ENCODE peak calls at places on chromosomes 12 and 14, in five cellular contexts. One of them, this sample, is unnamed.

GRCh38 chr12:54370218-54370730 is 6.0 kb upstream of the GPR84 start:
- DNase-seq in heart right ventricle: peak
- DNase-seq in sigmoid colon: peak
- DNase-seq in fibroblast of the aortic adventitia: peak
- DNase-seq in OCI-LY7: no peak
- DNase-seq in this sample: no peak

GRCh38 chr12:117363953-117364486 is 2.6 kb upstream of the NOS1 start:
- DNase-seq in fibroblast of the aortic adventitia: no peak
- DNase-seq in sigmoid colon: no peak
- DNase-seq in heart right ventricle: no peak
- DNase-seq in OCI-LY7: no peak
- DNase-seq in this sample: no peak

GRCh38 chr14:94161087-94161486 is 13.0 kb upstream of the PPP4R4 start:
- DNase-seq in OCI-LY7: no peak
- DNase-seq in fibroblast of the aortic adventitia: no peak
- DNase-seq in sigmoid colon: no peak
- DNase-seq in heart right ventricle: no peak
- DNase-seq in this sample: no peak

GRCh38 chr12:50520808-50521207 is 16.0 kb downstream of the DIP2B start:
- DNase-seq in OCI-LY7: no peak
- DNase-seq in fibroblast of the aortic adventitia: peak
- DNase-seq in sigmoid colon: peak
- DNase-seq in heart right ventricle: no peak
- DNase-seq in this sample: peak

GRCh38 chr12:27192118-27192802 is 51.8 kb upstream of the STK38L start:
- DNase-seq in sigmoid colon: no peak
- DNase-seq in OCI-LY7: no peak
- DNase-seq in heart right ventricle: no peak
- DNase-seq in fibroblast of the aortic adventitia: no peak
- DNase-seq in this sample: no peak

GRCh38 chr12:57637364-57637763 is 4.4 kb upstream of the B4GALNT1 start:
- DNase-seq in OCI-LY7: peak
- DNase-seq in sigmoid colon: no peak
- DNase-seq in heart right ventricle: no peak
- DNase-seq in fibroblast of the aortic adventitia: no peak
- DNase-seq in this sample: no peak

GRCh38 chr12:129704232-129704830 is 199.5 kb downstream of the TMEM132D start:
- DNase-seq in OCI-LY7: no peak
- DNase-seq in sigmoid colon: no peak
- DNase-seq in heart right ventricle: no peak
- DNase-seq in fibroblast of the aortic adventitia: no peak
- DNase-seq in this sample: no peak

GRCh38 chr12:12353807-12354206 is 3.1 kb upstream of the BORCS5 start:
- DNase-seq in OCI-LY7: no peak
- DNase-seq in heart right ventricle: no peak
- DNase-seq in fibroblast of the aortic adventitia: no peak
- DNase-seq in sigmoid colon: no peak
- DNase-seq in this sample: no peak

GRCh38 chr12:40650038-40650704 is 42.1 kb upstream of the CNTN1 start:
- DNase-seq in OCI-LY7: no peak
- DNase-seq in heart right ventricle: no peak
- DNase-seq in sigmoid colon: no peak
- DNase-seq in fibroblast of the aortic adventitia: no peak
- DNase-seq in this sample: no peak

GRCh38 chr14:94601961-94602391 is 10.2 kb upstream of the SERPINA3 start:
- DNase-seq in sigmoid colon: peak
- DNase-seq in fibroblast of the aortic adventitia: peak
- DNase-seq in OCI-LY7: no peak
- DNase-seq in heart right ventricle: peak
- DNase-seq in this sample: peak

GRCh38 chr14:104425171-104425681 is 154.3 kb upstream of the C14orf180 start:
- DNase-seq in fibroblast of the aortic adventitia: no peak
- DNase-seq in heart right ventricle: no peak
- DNase-seq in sigmoid colon: peak
- DNase-seq in OCI-LY7: no peak
- DNase-seq in this sample: no peak

GRCh38 chr12:124496584-124496983 is 70.8 kb downstream of the NCOR2 start:
- DNase-seq in fibroblast of the aortic adventitia: no peak
- DNase-seq in sigmoid colon: no peak
- DNase-seq in heart right ventricle: peak
- DNase-seq in OCI-LY7: peak
- DNase-seq in this sample: no peak

GRCh38 chr12:67145692-67146091 is 123.5 kb upstream of the CAND1 start:
- DNase-seq in heart right ventricle: no peak
- DNase-seq in sigmoid colon: no peak
- DNase-seq in OCI-LY7: no peak
- DNase-seq in fibroblast of the aortic adventitia: no peak
- DNase-seq in this sample: no peak

GRCh38 chr12:54572881-54573280 is 15.6 kb downstream of the PPP1R1A start:
- DNase-seq in heart right ventricle: no peak
- DNase-seq in OCI-LY7: no peak
- DNase-seq in fibroblast of the aortic adventitia: no peak
- DNase-seq in sigmoid colon: no peak
- DNase-seq in this sample: no peak

GRCh38 chr12:95998611-95999300 is 2.6 kb upstream of the HAL start:
- DNase-seq in sigmoid colon: no peak
- DNase-seq in heart right ventricle: no peak
- DNase-seq in fibroblast of the aortic adventitia: peak
- DNase-seq in OCI-LY7: peak
- DNase-seq in this sample: peak

GRCh38 chr12:100484891-100485511 is 11.3 kb downstream of the NR1H4 start:
- DNase-seq in heart right ventricle: no peak
- DNase-seq in fibroblast of the aortic adventitia: no peak
- DNase-seq in sigmoid colon: no peak
- DNase-seq in OCI-LY7: no peak
- DNase-seq in this sample: no peak

GRCh38 chr14:100022772-100023451 is 42.3 kb upstream of the EVL start:
- DNase-seq in OCI-LY7: no peak
- DNase-seq in fibroblast of the aortic adventitia: peak
- DNase-seq in sigmoid colon: peak
- DNase-seq in heart right ventricle: no peak
- DNase-seq in this sample: no peak

GRCh38 chr12:13383379-13383778 is 186.9 kb downstream of the EMP1 start:
- DNase-seq in OCI-LY7: no peak
- DNase-seq in heart right ventricle: no peak
- DNase-seq in fibroblast of the aortic adventitia: no peak
- DNase-seq in sigmoid colon: no peak
- DNase-seq in this sample: no peak

GRCh38 chr14:38880643-38881567 is 222.1 kb downstream of the SEC23A start:
- DNase-seq in sigmoid colon: no peak
- DNase-seq in heart right ventricle: no peak
- DNase-seq in OCI-LY7: no peak
- DNase-seq in fibroblast of the aortic adventitia: no peak
- DNase-seq in this sample: no peak

GRCh38 chr14:51297066-51297465 is 57.0 kb downstream of the TMX1 start:
- DNase-seq in heart right ventricle: no peak
- DNase-seq in fibroblast of the aortic adventitia: no peak
- DNase-seq in sigmoid colon: no peak
- DNase-seq in OCI-LY7: no peak
- DNase-seq in this sample: no peak

GRCh38 chr12:63264629-63265028 is 113.6 kb upstream of the AVPR1A start:
- DNase-seq in fibroblast of the aortic adventitia: no peak
- DNase-seq in sigmoid colon: no peak
- DNase-seq in OCI-LY7: no peak
- DNase-seq in heart right ventricle: no peak
- DNase-seq in this sample: no peak

GRCh38 chr12:113961921-113962710 is 4.0 kb downstream of the RBM19 start:
- DNase-seq in OCI-LY7: no peak
- DNase-seq in fibroblast of the aortic adventitia: peak
- DNase-seq in heart right ventricle: no peak
- DNase-seq in sigmoid colon: no peak
- DNase-seq in this sample: no peak

GRCh38 chr12:11731455-11731854 is 82.0 kb downstream of the ETV6 start:
- DNase-seq in heart right ventricle: no peak
- DNase-seq in OCI-LY7: no peak
- DNase-seq in fibroblast of the aortic adventitia: peak
- DNase-seq in sigmoid colon: no peak
- DNase-seq in this sample: no peak

GRCh38 chr14:74712499-74713394 is at the start of the genes AREL1 and FCF1:
- DNase-seq in fibroblast of the aortic adventitia: peak
- DNase-seq in heart right ventricle: peak
- DNase-seq in OCI-LY7: peak
- DNase-seq in sigmoid colon: peak
- DNase-seq in this sample: peak

GRCh38 chr12:103422328-103422727 is 73.4 kb downstream of the C12orf42 start:
- DNase-seq in fibroblast of the aortic adventitia: no peak
- DNase-seq in OCI-LY7: no peak
- DNase-seq in sigmoid colon: no peak
- DNase-seq in heart right ventricle: no peak
- DNase-seq in this sample: no peak

GRCh38 chr12:89468648-89469326 is 55.8 kb downstream of the GALNT4 start:
- DNase-seq in OCI-LY7: peak
- DNase-seq in sigmoid colon: no peak
- DNase-seq in fibroblast of the aortic adventitia: no peak
- DNase-seq in heart right ventricle: no peak
- DNase-seq in this sample: no peak

GRCh38 chr12:89603678-89604077 is 77.8 kb upstream of the POC1B start:
- DNase-seq in heart right ventricle: no peak
- DNase-seq in sigmoid colon: no peak
- DNase-seq in OCI-LY7: no peak
- DNase-seq in fibroblast of the aortic adventitia: no peak
- DNase-seq in this sample: no peak

GRCh38 chr12:51590347-51591019 is 550 bp upstream of the SCN8A start:
- DNase-seq in sigmoid colon: no peak
- DNase-seq in heart right ventricle: peak
- DNase-seq in fibroblast of the aortic adventitia: peak
- DNase-seq in OCI-LY7: peak
- DNase-seq in this sample: peak

GRCh38 chr12:117282490-117282889 is 78.9 kb downstream of the NOS1 start:
- DNase-seq in fibroblast of the aortic adventitia: no peak
- DNase-seq in sigmoid colon: no peak
- DNase-seq in heart right ventricle: no peak
- DNase-seq in OCI-LY7: no peak
- DNase-seq in this sample: no peak

GRCh38 chr14:57736391-57736790 is 129.5 kb downstream of the SLC35F4 start:
- DNase-seq in sigmoid colon: no peak
- DNase-seq in heart right ventricle: no peak
- DNase-seq in fibroblast of the aortic adventitia: no peak
- DNase-seq in OCI-LY7: no peak
- DNase-seq in this sample: no peak

GRCh38 chr12:14883663-14884062 is 2.0 kb downstream of the MGP start:
- DNase-seq in OCI-LY7: no peak
- DNase-seq in fibroblast of the aortic adventitia: no peak
- DNase-seq in sigmoid colon: no peak
- DNase-seq in heart right ventricle: no peak
- DNase-seq in this sample: no peak

GRCh38 chr12:5861426-5861825 is 83.6 kb downstream of the ANO2 start:
- DNase-seq in sigmoid colon: no peak
- DNase-seq in fibroblast of the aortic adventitia: no peak
- DNase-seq in OCI-LY7: no peak
- DNase-seq in heart right ventricle: no peak
- DNase-seq in this sample: no peak

DNA sequence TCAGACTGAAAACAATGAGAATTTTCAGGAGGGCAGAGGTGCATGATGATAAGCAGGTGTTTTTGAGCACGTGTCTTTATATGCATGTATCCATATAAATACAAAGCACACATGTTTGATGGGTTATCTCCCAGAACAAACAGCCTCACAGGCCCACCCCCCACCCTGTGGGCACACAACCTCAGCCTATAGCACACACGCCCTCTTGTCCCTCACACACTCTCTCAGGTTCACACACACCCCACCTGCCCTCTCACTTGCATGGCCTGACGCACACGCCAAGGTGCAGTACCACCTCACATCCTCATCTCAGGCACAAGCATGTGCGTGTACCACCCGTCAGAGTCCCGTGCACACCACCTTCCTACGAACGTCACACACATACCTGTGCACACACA is 8.5 kb upstream of the KRT8 start:
- DNase-seq in heart right ventricle: no peak
- DNase-seq in sigmoid colon: no peak
- DNase-seq in OCI-LY7: no peak
- DNase-seq in fibroblast of the aortic adventitia: no peak
- DNase-seq in this sample: no peak
- TF ChIP-seq CTCF in heart right ventricle: no peak
- TF ChIP-seq CTCF in sigmoid colon: no peak
- TF ChIP-seq CTCF in OCI-LY7: no peak
- TF ChIP-seq CTCF in fibroblast of the aortic adventitia: no peak
- TF ChIP-seq CTCF in this sample: no peak

DNA sequence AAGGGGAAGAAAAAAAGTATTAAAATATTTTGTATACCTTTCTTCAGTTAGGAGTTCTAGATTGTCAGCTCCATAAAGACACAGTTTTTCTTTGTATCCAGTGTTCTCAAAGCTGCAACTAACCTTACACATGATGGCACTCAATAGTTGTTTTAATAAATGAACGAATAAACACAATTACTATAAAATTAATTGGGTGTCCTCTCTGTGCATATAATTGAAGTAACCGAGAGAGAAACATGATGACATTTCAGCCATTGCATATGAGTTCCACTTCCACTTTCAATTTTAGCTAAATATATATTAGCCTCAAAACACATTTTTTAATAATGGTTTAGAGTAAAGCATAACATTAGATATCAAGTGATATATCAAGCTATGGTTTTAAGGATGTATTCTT is 671.2 kb downstream of the LRFN5 start:
- DNase-seq in sigmoid colon: no peak
- DNase-seq in heart right ventricle: no peak
- DNase-seq in fibroblast of the aortic adventitia: no peak
- DNase-seq in OCI-LY7: peak
- DNase-seq in this sample: no peak
- H3K4me3 ChIP-seq in sigmoid colon: no peak
- H3K4me3 ChIP-seq in heart right ventricle: no peak
- H3K4me3 ChIP-seq in fibroblast of the aortic adventitia: no peak
- H3K4me3 ChIP-seq in OCI-LY7: no peak
- H3K4me3 ChIP-seq in this sample: no peak

GRCh38 chr12:39144613-39145061 is 239.2 kb upstream of the CPNE8 start:
- DNase-seq in OCI-LY7: no peak
- DNase-seq in sigmoid colon: peak
- DNase-seq in heart right ventricle: no peak
- DNase-seq in fibroblast of the aortic adventitia: no peak
- DNase-seq in this sample: no peak

GRCh38 chr12:39145175-39145999 is 240.0 kb upstream of the CPNE8 start:
- DNase-seq in sigmoid colon: peak
- DNase-seq in fibroblast of the aortic adventitia: peak
- DNase-seq in OCI-LY7: no peak
- DNase-seq in heart right ventricle: peak
- DNase-seq in this sample: peak
- TF ChIP-seq CTCF in sigmoid colon: peak
- TF ChIP-seq CTCF in fibroblast of the aortic adventitia: peak
- TF ChIP-seq CTCF in OCI-LY7: peak
- TF ChIP-seq CTCF in heart right ventricle: no peak
- TF ChIP-seq CTCF in this sample: peak

GRCh38 chr12:101969-102878 is 35.7 kb downstream of the IQSEC3 start:
- DNase-seq in heart right ventricle: no peak
- DNase-seq in OCI-LY7: peak
- DNase-seq in sigmoid colon: peak
- DNase-seq in fibroblast of the aortic adventitia: no peak
- DNase-seq in this sample: no peak
- H3K4me3 ChIP-seq in heart right ventricle: no peak
- H3K4me3 ChIP-seq in OCI-LY7: no peak
- H3K4me3 ChIP-seq in sigmoid colon: no peak
- H3K4me3 ChIP-seq in fibroblast of the aortic adventitia: no peak
- H3K4me3 ChIP-seq in this sample: no peak

This sample was measured in retinal pigment epithelial cell.